ENCODE peak calls at places on chromosomes 16 and 17, in five cellular contexts. One of them, this sample, is unnamed.
A peak's percentile ranks its signal among the peaks of the same experiment; 100 is the strongest.

GRCh38 chr17:64134996-64135395 is 5.1 kb upstream of the ERN1 start:
- DNase-seq in heart left ventricle: no peak
- DNase-seq in tibial artery: no peak
- DNase-seq in BE2C: no peak
- DNase-seq in ovary: no peak
- DNase-seq in this sample: no peak

GRCh38 chr17:81909966-81910839 is 996 bp downstream of the PCYT2 start:
- DNase-seq in heart left ventricle: no peak
- DNase-seq in tibial artery: no peak
- DNase-seq in BE2C: no peak
- DNase-seq in ovary: no peak
- DNase-seq in this sample: no peak

GRCh38 chr17:80251966-80252365 is 8.7 kb upstream of the RNF213 start:
- DNase-seq in heart left ventricle: no peak
- DNase-seq in tibial artery: peak; percentile 5
- DNase-seq in BE2C: no peak
- DNase-seq in ovary: no peak
- DNase-seq in this sample: no peak

GRCh38 chr16:81486555-81487061 is 42.0 kb downstream of the CMIP start:
- DNase-seq in heart left ventricle: peak; percentile 53
- DNase-seq in tibial artery: peak; percentile 73
- DNase-seq in BE2C: no peak
- DNase-seq in ovary: peak; percentile 50
- DNase-seq in this sample: peak; percentile 73

GRCh38 chr17:29069526-29070041 is 26.6 kb downstream of the PIPOX start:
- DNase-seq in heart left ventricle: no peak
- DNase-seq in tibial artery: no peak
- DNase-seq in BE2C: no peak
- DNase-seq in ovary: no peak
- DNase-seq in this sample: no peak

GRCh38 chr16:3475604-3476375 is 19.5 kb downstream of the C16orf90 start:
- DNase-seq in heart left ventricle: no peak
- DNase-seq in tibial artery: no peak
- DNase-seq in BE2C: no peak
- DNase-seq in ovary: no peak
- DNase-seq in this sample: no peak

GRCh38 chr17:19579867-19580565 is 46.4 kb downstream of the SLC47A1 start:
- DNase-seq in heart left ventricle: peak; percentile 23
- DNase-seq in tibial artery: no peak
- DNase-seq in BE2C: no peak
- DNase-seq in ovary: peak; percentile 48
- DNase-seq in this sample: no peak

GRCh38 chr16:22252317-22252716 is 44.9 kb upstream of the POLR3E start:
- DNase-seq in heart left ventricle: no peak
- DNase-seq in tibial artery: no peak
- DNase-seq in BE2C: peak; percentile 43
- DNase-seq in ovary: no peak
- DNase-seq in this sample: no peak

GRCh38 chr16:24146523-24146922 is 109.6 kb upstream of the CACNG3 start:
- DNase-seq in heart left ventricle: peak; percentile 26
- DNase-seq in tibial artery: no peak
- DNase-seq in BE2C: no peak
- DNase-seq in ovary: no peak
- DNase-seq in this sample: peak; percentile 30

GRCh38 chr17:79933863-79934652 is 94.8 kb upstream of the CBX4 start:
- DNase-seq in heart left ventricle: no peak
- DNase-seq in tibial artery: peak; percentile 48
- DNase-seq in BE2C: no peak
- DNase-seq in ovary: no peak
- DNase-seq in this sample: no peak

GRCh38 chr17:83053779-83054451 is 25.5 kb upstream of the METRNL start:
- DNase-seq in heart left ventricle: peak; percentile 66
- DNase-seq in tibial artery: peak; percentile 64
- DNase-seq in BE2C: no peak
- DNase-seq in ovary: peak; percentile 36
- DNase-seq in this sample: no peak

GRCh38 chr17:50506298-50506697 is 1.9 kb upstream of the MYCBPAP start:
- DNase-seq in heart left ventricle: no peak
- DNase-seq in tibial artery: no peak
- DNase-seq in BE2C: no peak
- DNase-seq in ovary: no peak
- DNase-seq in this sample: no peak

GRCh38 chr17:34567665-34568064 is 11.7 kb upstream of the TMEM132E start:
- DNase-seq in heart left ventricle: no peak
- DNase-seq in tibial artery: no peak
- DNase-seq in BE2C: no peak
- DNase-seq in ovary: no peak
- DNase-seq in this sample: no peak

GRCh38 chr16:73473713-73474112 is 425.8 kb upstream of the ZFHX3 start:
- DNase-seq in heart left ventricle: no peak
- DNase-seq in tibial artery: no peak
- DNase-seq in BE2C: no peak
- DNase-seq in ovary: no peak
- DNase-seq in this sample: no peak

GRCh38 chr16:75593825-75594820 is 27.9 kb downstream of the GABARAPL2 start:
- DNase-seq in heart left ventricle: no peak
- DNase-seq in tibial artery: no peak
- DNase-seq in BE2C: no peak
- DNase-seq in ovary: no peak
- DNase-seq in this sample: peak; percentile 88

GRCh38 chr17:17738901-17739300 is 57.6 kb downstream of the RAI1 start:
- DNase-seq in heart left ventricle: no peak
- DNase-seq in tibial artery: no peak
- DNase-seq in BE2C: no peak
- DNase-seq in ovary: no peak
- DNase-seq in this sample: no peak
- H3K4me1 ChIP-seq in heart left ventricle: peaks cover 79% of the 10 kb centered on the region
- H3K4me1 ChIP-seq in tibial artery: peaks cover 61% of the 10 kb centered on the region
- H3K4me1 ChIP-seq in BE2C: peaks cover 26% of the 10 kb centered on the region
- H3K4me1 ChIP-seq in ovary: peaks cover 40% of the 10 kb centered on the region
- H3K4me1 ChIP-seq in this sample: peaks cover 52% of the 10 kb centered on the region

GRCh38 chr17:74005790-74006189 is 197.7 kb upstream of the RPL38 start:
- DNase-seq in heart left ventricle: no peak
- DNase-seq in tibial artery: no peak
- DNase-seq in BE2C: no peak
- DNase-seq in ovary: no peak
- DNase-seq in this sample: no peak

GRCh38 chr17:74011963-74012362 is 191.5 kb upstream of the RPL38 start:
- DNase-seq in heart left ventricle: no peak
- DNase-seq in tibial artery: no peak
- DNase-seq in BE2C: peak; percentile 80
- DNase-seq in ovary: no peak
- DNase-seq in this sample: no peak

GRCh38 chr17:74006366-74006765 is 197.1 kb upstream of the RPL38 start:
- DNase-seq in heart left ventricle: no peak
- DNase-seq in tibial artery: no peak
- DNase-seq in BE2C: no peak
- DNase-seq in ovary: no peak
- DNase-seq in this sample: no peak

GRCh38 chr17:74010903-74011302 is 192.6 kb upstream of the RPL38 start:
- DNase-seq in heart left ventricle: no peak
- DNase-seq in tibial artery: no peak
- DNase-seq in BE2C: no peak
- DNase-seq in ovary: no peak
- DNase-seq in this sample: no peak

DNA sequence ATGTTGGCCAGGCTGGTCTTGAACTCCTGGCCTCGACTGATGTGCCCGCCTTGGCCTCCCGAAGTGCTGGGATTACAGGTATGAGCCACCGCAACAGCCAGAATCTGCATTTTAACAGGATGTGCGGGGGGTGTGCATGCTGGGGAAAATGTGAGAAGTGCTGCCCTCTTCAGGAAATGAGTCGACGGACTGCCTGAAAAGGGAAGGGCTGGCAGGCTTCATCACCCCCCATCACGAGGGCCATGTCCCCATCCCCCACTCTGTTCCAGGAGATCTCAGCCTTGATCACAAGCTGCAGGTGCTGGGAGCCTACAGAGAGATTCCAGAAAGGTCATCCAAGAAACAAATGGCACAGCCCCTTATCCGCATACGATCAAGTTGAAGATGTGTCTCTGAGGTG is 195.3 kb upstream of the RPL38 start:
- DNase-seq in heart left ventricle: no peak
- DNase-seq in tibial artery: no peak
- DNase-seq in BE2C: no peak
- DNase-seq in ovary: no peak
- DNase-seq in this sample: no peak
- TF ChIP-seq CTCF in heart left ventricle: no peak
- TF ChIP-seq CTCF in tibial artery: no peak
- TF ChIP-seq CTCF in BE2C: peak; percentile 42
- TF ChIP-seq CTCF in ovary: no peak
- TF ChIP-seq CTCF in this sample: no peak

GRCh38 chr17:7309628-7310027 is 2.2 kb downstream of the EIF5A start:
- DNase-seq in heart left ventricle: no peak
- DNase-seq in tibial artery: no peak
- DNase-seq in BE2C: no peak
- DNase-seq in ovary: no peak
- DNase-seq in this sample: no peak

GRCh38 chr17:7313028-7313889 is 1.9 kb downstream of the GPS2 start:
- DNase-seq in heart left ventricle: no peak
- DNase-seq in tibial artery: no peak
- DNase-seq in BE2C: peak; percentile 27
- DNase-seq in ovary: no peak
- DNase-seq in this sample: no peak

GRCh38 chr17:7308625-7309433 is 1.4 kb downstream of the EIF5A start:
- DNase-seq in heart left ventricle: peak; percentile 79
- DNase-seq in tibial artery: peak; percentile 80
- DNase-seq in BE2C: peak; percentile 61
- DNase-seq in ovary: peak; percentile 79
- DNase-seq in this sample: peak; percentile 66

GRCh38 chr17:7312432-7313027 is 2.6 kb downstream of the GPS2 start:
- DNase-seq in heart left ventricle: no peak
- DNase-seq in tibial artery: no peak
- DNase-seq in BE2C: no peak
- DNase-seq in ovary: no peak
- DNase-seq in this sample: no peak

DNA sequence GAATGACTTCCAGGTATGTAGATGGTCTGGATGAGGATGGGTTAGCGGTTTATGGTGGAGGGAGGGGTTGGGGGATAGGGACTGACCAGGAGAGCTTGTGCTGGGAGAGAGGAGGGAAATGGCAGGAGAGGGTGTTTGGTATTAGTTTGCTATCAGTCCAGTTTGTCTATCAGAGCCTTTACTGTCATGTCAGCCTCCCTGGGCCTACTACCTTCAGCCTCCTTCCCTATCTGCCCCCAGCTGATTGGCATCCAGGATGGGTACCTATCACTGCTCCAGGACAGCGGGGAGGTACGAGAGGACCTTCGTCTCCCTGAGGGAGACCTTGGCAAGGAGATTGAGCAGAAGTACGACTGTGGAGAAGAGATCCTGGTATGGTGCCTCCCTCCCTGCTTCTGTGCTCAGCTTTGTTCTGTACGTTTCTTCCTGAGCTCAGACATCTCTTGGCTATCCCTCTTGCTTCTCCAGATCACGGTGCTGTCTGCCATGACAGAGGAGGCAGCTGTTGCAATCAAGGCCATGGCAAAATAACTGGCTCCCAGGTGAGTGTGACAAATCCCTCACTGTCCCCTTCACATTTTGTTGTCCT is 3.8 kb downstream of the EIF5A start:
- DNase-seq in heart left ventricle: no peak
- DNase-seq in tibial artery: no peak
- DNase-seq in BE2C: no peak
- DNase-seq in ovary: no peak
- DNase-seq in this sample: no peak
- H3K4me1 ChIP-seq in heart left ventricle: peaks cover 63% of the 10 kb centered on the region
- H3K4me1 ChIP-seq in tibial artery: peaks cover 62% of the 10 kb centered on the region
- H3K4me1 ChIP-seq in BE2C: no peaks in the 10 kb centered on the region
- H3K4me1 ChIP-seq in ovary: peaks cover 13% of the 10 kb centered on the region
- H3K4me1 ChIP-seq in this sample: peaks cover 39% of the 10 kb centered on the region

GRCh38 chr17:40501499-40501911 is at the start of gene TNS4:
- DNase-seq in heart left ventricle: no peak
- DNase-seq in tibial artery: no peak
- DNase-seq in BE2C: no peak
- DNase-seq in ovary: no peak
- DNase-seq in this sample: no peak
- TF ChIP-seq CTCF in heart left ventricle: no peak
- TF ChIP-seq CTCF in tibial artery: no peak
- TF ChIP-seq CTCF in BE2C: no peak
- TF ChIP-seq CTCF in ovary: no peak
- TF ChIP-seq CTCF in this sample: no peak

DNA sequence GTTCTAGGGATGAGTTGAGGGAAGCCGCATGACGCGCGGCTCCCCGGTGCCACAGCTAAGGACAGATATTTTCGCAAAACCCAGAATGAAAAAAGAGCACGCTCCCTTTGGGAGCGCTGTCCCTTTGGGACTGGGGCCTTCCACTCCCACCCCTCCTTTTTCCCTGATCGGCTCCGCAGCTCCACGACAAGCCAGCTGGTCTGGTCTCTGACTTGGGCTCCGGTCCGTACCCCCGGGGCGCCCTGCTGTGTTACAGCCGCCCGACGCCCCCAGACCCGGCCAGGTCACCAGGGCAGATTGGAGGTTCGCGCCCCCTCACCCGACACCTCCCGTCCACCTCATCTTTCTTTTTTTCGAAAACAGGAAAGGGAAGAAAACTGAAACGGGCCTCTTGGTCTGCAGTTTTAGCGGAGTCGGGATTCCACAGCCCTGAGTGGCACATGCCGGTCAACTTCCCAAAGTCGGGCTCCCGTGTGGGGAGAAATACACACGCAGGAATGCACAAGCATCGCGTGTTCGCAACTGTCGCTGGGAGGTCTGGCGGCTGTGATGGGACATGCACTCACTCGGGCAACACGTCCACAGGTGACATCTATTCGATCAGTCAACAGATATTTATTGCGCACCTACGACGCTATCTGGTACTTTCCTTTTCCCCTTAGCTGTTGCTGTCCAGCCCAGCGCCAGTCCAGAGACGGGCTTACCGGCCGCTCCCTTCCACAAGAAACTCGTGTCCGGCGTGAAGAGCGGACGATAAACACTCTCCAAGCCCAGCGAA is 3.9 kb upstream of the SOX9 start:
- DNase-seq in heart left ventricle: no peak
- DNase-seq in tibial artery: no peak
- DNase-seq in BE2C: no peak
- DNase-seq in ovary: no peak
- DNase-seq in this sample: no peak
- H3K4me1 ChIP-seq in heart left ventricle: peaks cover 34% of the 10 kb centered on the region
- H3K4me1 ChIP-seq in tibial artery: peaks cover 43% of the 10 kb centered on the region
- H3K4me1 ChIP-seq in BE2C: peaks cover 3% of the 10 kb centered on the region
- H3K4me1 ChIP-seq in ovary: peaks cover 3% of the 10 kb centered on the region
- H3K4me1 ChIP-seq in this sample: peaks cover 38% of the 10 kb centered on the region

DNA sequence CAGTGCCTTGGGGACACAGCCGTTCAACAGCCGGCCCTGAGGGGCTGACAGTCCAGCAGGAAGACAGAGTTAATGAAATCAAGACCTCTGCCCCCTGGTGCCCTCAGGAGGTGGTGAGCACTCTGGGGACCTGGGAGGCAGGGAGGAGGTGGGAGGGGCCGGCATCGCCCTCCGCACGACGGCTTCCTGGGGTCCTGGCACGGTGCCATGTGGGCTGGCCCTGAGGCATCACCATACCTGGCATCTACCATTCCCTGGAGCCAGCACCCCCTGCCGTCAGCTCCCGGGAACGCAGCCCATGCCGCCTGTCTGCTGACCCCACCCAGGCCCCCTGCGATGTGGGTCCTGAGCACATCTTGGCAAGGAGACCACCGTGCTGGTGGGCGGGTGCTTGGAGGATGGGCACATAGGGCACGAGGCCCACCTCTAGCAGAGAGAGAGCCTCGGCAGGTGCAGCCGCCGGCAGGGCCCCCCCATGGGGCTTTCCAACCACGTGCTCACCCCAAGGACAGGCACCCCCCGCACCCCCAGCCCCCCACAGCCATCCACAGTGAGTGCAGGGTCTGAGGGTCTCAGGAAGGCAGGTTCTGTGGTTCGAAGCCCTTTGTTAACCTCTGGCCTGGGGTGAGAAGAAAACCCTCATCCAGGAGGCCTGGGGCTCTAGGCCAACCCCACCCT is 52.5 kb downstream of the ZFPM1 start:
- DNase-seq in heart left ventricle: no peak
- DNase-seq in tibial artery: no peak
- DNase-seq in BE2C: peak; percentile 83
- DNase-seq in ovary: peak; percentile 62
- DNase-seq in this sample: no peak
- TF ChIP-seq CTCF in heart left ventricle: no peak
- TF ChIP-seq CTCF in tibial artery: no peak
- TF ChIP-seq CTCF in BE2C: peak; percentile 64
- TF ChIP-seq CTCF in ovary: no peak
- TF ChIP-seq CTCF in this sample: no peak